ENCODE peak calls at places on chromosomes 2 and 18, in four cellular contexts. U, Z, P and C are unnamed samples.

GRCh38 chr2:58447586-58447985 is 206.5 kb upstream of the FANCL start:
- DNase-seq in U (no peak), P (no peak), Z (no peak), C (no peak)

GRCh38 chr2:75808039-75808438 is 97.3 kb upstream of the GCFC2 start:
- DNase-seq in U (no peak), Z (no peak), P (no peak), C (no peak)

GRCh38 chr2:25369439-25369838 is 27.7 kb upstream of the DNMT3A start:
- DNase-seq in Z (no peak), U (no peak), P (no peak), C (no peak)

GRCh38 chr2:152420923-152421322 is 85.9 kb downstream of the FMNL2 start:
- DNase-seq in P (no peak), U (no peak), Z (no peak), C (no peak)

GRCh38 chr2:66507673-66508127 is 72.8 kb downstream of the MEIS1 start:
- DNase-seq in P (no peak), Z (no peak), U (no peak), C (peak; percentile 48)

GRCh38 chr2:233124449-233125080 is 64.4 kb downstream of the INPP5D start:
- DNase-seq in Z (no peak), U (peak; percentile 50), P (no peak), C (peak; percentile 22)

GRCh38 chr18:75784413-75784812 is 356.9 kb upstream of the SMIM21 start:
- DNase-seq in P (no peak), Z (no peak), U (no peak), C (no peak)

GRCh38 chr2:890791-891190 is 59.9 kb upstream of the SNTG2 start:
- DNase-seq in U (no peak), P (no peak), Z (no peak), C (no peak)

GRCh38 chr2:132448771-132449170 is 32.2 kb downstream of the GPR39 start:
- DNase-seq in U (peak; percentile 14), Z (no peak), P (no peak), C (peak; percentile 41)

GRCh38 chr2:175195012-175195411 is 13.5 kb upstream of the ATP5MC3 start:
- DNase-seq in Z (no peak), P (no peak), U (no peak), C (no peak)

GRCh38 chr18:46333371-46334199 is 229.4 kb downstream of the HAUS1 start:
- DNase-seq in P (peak; percentile 41), U (no peak), Z (peak; percentile 41), C (peak; percentile 12)

GRCh38 chr18:55354795-55355194 is 233.2 kb downstream of the TCF4 start:
- DNase-seq in U (no peak), Z (no peak), P (no peak), C (no peak)

GRCh38 chr2:54803783-54804758 is 80.6 kb downstream of the EML6 start:
- DNase-seq in P (no peak), Z (no peak), U (no peak), C (no peak)

GRCh38 chr2:181438298-181438697 is 18.9 kb upstream of the ITGA4 start:
- DNase-seq in U (peak; percentile 13), P (no peak), Z (no peak), C (no peak)

GRCh38 chr2:169260246-169260645 is 102.1 kb downstream of the LRP2 start:
- DNase-seq in Z (no peak), P (no peak), U (no peak), C (no peak)

GRCh38 chr18:55819448-55819847 is 231.5 kb upstream of the TCF4 start:
- DNase-seq in Z (no peak), U (no peak), P (no peak), C (no peak)

GRCh38 chr2:181784556-181784955 is 104.2 kb upstream of the NEUROD1 start:
- DNase-seq in P (no peak), Z (no peak), U (no peak), C (no peak)

GRCh38 chr2:239934571-239935171 is 90.5 kb downstream of the NDUFA10 start:
- DNase-seq in P (no peak), Z (peak; percentile 78), U (peak; percentile 71), C (peak; percentile 25)
- H3K27ac ChIP-seq in P (no peak overlapping the region), Z (no peak overlapping the region), U (no peak overlapping the region), C (no peak overlapping the region)

GRCh38 chr2:28224648-28225471 is 167.8 kb upstream of the FOSL2 start:
- DNase-seq in P (no peak), Z (no peak), U (no peak), C (no peak)

GRCh38 chr2:28228419-28228995 is 164.2 kb upstream of the FOSL2 start:
- DNase-seq in U (no peak), Z (no peak), P (no peak), C (no peak)

GRCh38 chr2:28225472-28225915 is 167.2 kb upstream of the FOSL2 start:
- DNase-seq in Z (no peak), U (no peak), P (no peak), C (no peak)

GRCh38 chr2:28226558-28226957 is 166.1 kb upstream of the FOSL2 start:
- DNase-seq in U (no peak), P (no peak), Z (no peak), C (no peak)

GRCh38 chr2:28227498-28227897 is 165.2 kb upstream of the FOSL2 start:
- DNase-seq in Z (no peak), U (no peak), P (no peak), C (no peak)
- H3K4me3 ChIP-seq in Z (no peak overlapping the region), U (no peak overlapping the region), P (no peak overlapping the region), C (no peak overlapping the region)

GRCh38 chr2:37324536-37324785 is 172 bp downstream of the PRKD3 start:
- DNase-seq in P (no peak), Z (peak; percentile 86), U (peak; percentile 86), C (peak; percentile 80)
- TF ChIP-seq POLR2A in P (peak; percentile 67), Z (peak; percentile 49), U (peak; percentile 54), C (peak; percentile 67)

DNA sequence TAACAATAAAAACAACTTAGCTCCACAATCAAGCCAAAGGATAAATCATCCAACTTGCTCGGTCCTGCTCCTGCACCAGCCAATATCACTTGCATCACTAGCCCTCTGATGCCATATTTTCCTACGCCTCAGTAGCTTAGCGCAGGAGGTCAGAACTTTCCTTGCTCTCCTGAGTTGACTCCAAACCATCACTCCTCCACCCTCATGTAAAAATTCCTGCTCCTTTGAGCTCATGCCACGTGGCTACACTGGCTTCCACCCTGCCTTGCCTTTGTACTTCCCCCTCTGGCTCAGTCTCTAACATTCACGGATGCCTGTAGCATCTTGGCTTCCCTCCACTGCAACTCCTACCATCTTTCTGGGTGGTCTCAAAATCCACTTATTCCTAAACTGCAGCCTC is 25.2 kb downstream of the AAK1 start:
- DNase-seq in P (no peak), U (no peak), Z (no peak), C (no peak)
- H3K27ac ChIP-seq in P (no peak overlapping the region), U (no peak overlapping the region), Z (no peak overlapping the region), C (no peak overlapping the region)